ENCODE peak calls at places on chromosomes 2 and 18, in five cellular contexts. One of them, this sample, is unnamed.

GRCh38 chr2:66846887-66847286 is 412.0 kb downstream of the MEIS1 start:
- DNase-seq in HTR-8/SVneo: no peak
- DNase-seq in brain microvascular endothelial cell: no peak
- DNase-seq in iPS DF 19.7: no peak
- DNase-seq in spleen: no peak
- DNase-seq in this sample: peak; percentile 49

GRCh38 chr2:17822452-17823117 is 6.3 kb downstream of the MSGN1 start:
- DNase-seq in HTR-8/SVneo: no peak
- DNase-seq in brain microvascular endothelial cell: no peak
- DNase-seq in iPS DF 19.7: no peak
- DNase-seq in spleen: no peak
- DNase-seq in this sample: no peak

GRCh38 chr2:231348173-231348572 is 47.3 kb upstream of the B3GNT7 start:
- DNase-seq in HTR-8/SVneo: no peak
- DNase-seq in brain microvascular endothelial cell: no peak
- DNase-seq in iPS DF 19.7: no peak
- DNase-seq in spleen: no peak
- DNase-seq in this sample: no peak

GRCh38 chr2:199018826-199019225 is 438.9 kb downstream of the SATB2 start:
- DNase-seq in HTR-8/SVneo: no peak
- DNase-seq in brain microvascular endothelial cell: no peak
- DNase-seq in iPS DF 19.7: no peak
- DNase-seq in spleen: no peak
- DNase-seq in this sample: no peak

GRCh38 chr2:105487142-105488069 is 88.6 kb upstream of the FHL2 start:
- DNase-seq in HTR-8/SVneo: peak; percentile 50
- DNase-seq in brain microvascular endothelial cell: peak; percentile 75
- DNase-seq in iPS DF 19.7: no peak
- DNase-seq in spleen: no peak
- DNase-seq in this sample: no peak

GRCh38 chr2:202653890-202654289 is 19.1 kb downstream of the FAM117B start:
- DNase-seq in HTR-8/SVneo: no peak
- DNase-seq in brain microvascular endothelial cell: no peak
- DNase-seq in iPS DF 19.7: no peak
- DNase-seq in spleen: no peak
- DNase-seq in this sample: no peak

GRCh38 chr2:226733189-226733858 is 66.3 kb downstream of the IRS1 start:
- DNase-seq in HTR-8/SVneo: no peak
- DNase-seq in brain microvascular endothelial cell: no peak
- DNase-seq in iPS DF 19.7: no peak
- DNase-seq in spleen: no peak
- DNase-seq in this sample: peak; percentile 43

GRCh38 chr2:3728104-3729054 is 25.0 kb downstream of the DCDC2C start:
- DNase-seq in HTR-8/SVneo: peak; percentile 55
- DNase-seq in brain microvascular endothelial cell: peak; percentile 32
- DNase-seq in iPS DF 19.7: no peak
- DNase-seq in spleen: no peak
- DNase-seq in this sample: peak; percentile 34

GRCh38 chr18:24118750-24119577 is 19.9 kb upstream of the CABYR start:
- DNase-seq in HTR-8/SVneo: peak; percentile 43
- DNase-seq in brain microvascular endothelial cell: peak; percentile 60
- DNase-seq in iPS DF 19.7: no peak
- DNase-seq in spleen: peak; percentile 81
- DNase-seq in this sample: no peak

GRCh38 chr2:205686231-205687017 is 4.1 kb downstream of the NRP2 start:
- DNase-seq in HTR-8/SVneo: no peak
- DNase-seq in brain microvascular endothelial cell: no peak
- DNase-seq in iPS DF 19.7: no peak
- DNase-seq in spleen: no peak
- DNase-seq in this sample: no peak

GRCh38 chr2:160942505-160943125 is 217.6 kb upstream of the TANK start:
- DNase-seq in HTR-8/SVneo: no peak
- DNase-seq in brain microvascular endothelial cell: no peak
- DNase-seq in iPS DF 19.7: no peak
- DNase-seq in spleen: no peak
- DNase-seq in this sample: no peak

GRCh38 chr18:3495691-3496090 is 45.7 kb downstream of the TGIF1 start:
- DNase-seq in HTR-8/SVneo: no peak
- DNase-seq in brain microvascular endothelial cell: no peak
- DNase-seq in iPS DF 19.7: no peak
- DNase-seq in spleen: no peak
- DNase-seq in this sample: no peak

GRCh38 chr2:157592374-157592773 is 36.3 kb downstream of the ACVR1C start:
- DNase-seq in HTR-8/SVneo: no peak
- DNase-seq in brain microvascular endothelial cell: no peak
- DNase-seq in iPS DF 19.7: no peak
- DNase-seq in spleen: no peak
- DNase-seq in this sample: no peak

GRCh38 chr2:203656522-203657287 is 49.7 kb upstream of the CD28 start:
- DNase-seq in HTR-8/SVneo: no peak
- DNase-seq in brain microvascular endothelial cell: no peak
- DNase-seq in iPS DF 19.7: no peak
- DNase-seq in spleen: no peak
- DNase-seq in this sample: peak; percentile 49